ENCODE peak calls at places on chromosome 1, in six cellular contexts. I is AG04450, X is lower lobe of right lung, G is heart right ventricle, Y is left lung, C is cardiac muscle cell. N is an unnamed sample.

GRCh38 chr1:42420911-42421585 is 34.8 kb downstream of the ZMYND12 start:
- DNase-seq in G (peak; percentile 63), X (no peak), Y (peak; percentile 58), I (peak; percentile 42), C (peak; percentile 82), N (peak; percentile 86)

GRCh38 chr1:15950763-15951295 is 25.1 kb downstream of the ZBTB17 start:
- DNase-seq in Y (peak; percentile 67), X (no peak), C (no peak), I (no peak), G (no peak), N (peak; percentile 76)

GRCh38 chr1:88780485-88780884 is 96.4 kb downstream of the PKN2 start:
- DNase-seq in X (no peak), G (no peak), Y (no peak), I (no peak), C (no peak), N (no peak)

GRCh38 chr1:243596441-243597183 is 253.4 kb downstream of the AKT3 start:
- DNase-seq in I (peak; percentile 80), G (no peak), Y (no peak), X (no peak), C (no peak), N (no peak)

GRCh38 chr1:227886993-227887696 is 60.6 kb downstream of the WNT9A start:
- DNase-seq in I (peak; percentile 30), Y (peak; percentile 65), X (peak; percentile 66), C (no peak), G (peak; percentile 73), N (peak; percentile 64)

GRCh38 chr1:101820080-101820479 is 176.6 kb downstream of the OLFM3 start:
- DNase-seq in G (peak; percentile 4), C (peak; percentile 61), X (no peak), I (no peak), Y (no peak), N (no peak)

GRCh38 chr1:184050631-184051030 is 899 bp upstream of the TSEN15 start:
- DNase-seq in I (no peak), Y (no peak), G (no peak), C (no peak), X (no peak), N (no peak)

GRCh38 chr1:17419626-17420328 is 19.7 kb downstream of the RCC2 start:
- DNase-seq in Y (peak; percentile 49), X (peak; percentile 79), C (peak; percentile 84), G (peak; percentile 71), I (no peak), N (peak; percentile 77)

GRCh38 chr1:208047476-208047934 is 136.6 kb upstream of the CD34 start:
- DNase-seq in X (peak; percentile 64), G (peak; percentile 54), I (no peak), Y (peak; percentile 67), C (no peak), N (peak; percentile 91)

GRCh38 chr1:152109231-152109997 is 5.8 kb downstream of the TCHH start:
- DNase-seq in C (no peak), I (no peak), X (no peak), Y (no peak), G (no peak), N (no peak)

GRCh38 chr1:215444715-215445414 is 122.2 kb upstream of the KCTD3 start:
- DNase-seq in C (no peak), X (no peak), Y (no peak), I (no peak), G (no peak), N (no peak)

GRCh38 chr1:60068393-60069045 is 5.1 kb downstream of the C1orf87 start:
- DNase-seq in C (no peak), I (no peak), Y (no peak), G (no peak), X (no peak), N (no peak)

GRCh38 chr1:33641099-33641830 is 168.8 kb downstream of the ZSCAN20 start:
- DNase-seq in Y (no peak), I (no peak), G (no peak), X (no peak), C (peak; percentile 45), N (no peak)

GRCh38 chr1:36656271-36656670 is 173.6 kb upstream of the CSF3R start:
- DNase-seq in X (no peak), I (no peak), G (no peak), C (no peak), Y (no peak), N (no peak)

GRCh38 chr1:229596961-229597699 is 28.8 kb downstream of the TAF5L start:
- DNase-seq in C (no peak), Y (peak; percentile 32), X (no peak), G (peak; percentile 72), I (no peak), N (peak; percentile 35)

GRCh38 chr1:177014325-177014724 is 150.2 kb downstream of the ASTN1 start:
- DNase-seq in C (no peak), Y (no peak), G (no peak), I (no peak), X (no peak), N (no peak)

DNA sequence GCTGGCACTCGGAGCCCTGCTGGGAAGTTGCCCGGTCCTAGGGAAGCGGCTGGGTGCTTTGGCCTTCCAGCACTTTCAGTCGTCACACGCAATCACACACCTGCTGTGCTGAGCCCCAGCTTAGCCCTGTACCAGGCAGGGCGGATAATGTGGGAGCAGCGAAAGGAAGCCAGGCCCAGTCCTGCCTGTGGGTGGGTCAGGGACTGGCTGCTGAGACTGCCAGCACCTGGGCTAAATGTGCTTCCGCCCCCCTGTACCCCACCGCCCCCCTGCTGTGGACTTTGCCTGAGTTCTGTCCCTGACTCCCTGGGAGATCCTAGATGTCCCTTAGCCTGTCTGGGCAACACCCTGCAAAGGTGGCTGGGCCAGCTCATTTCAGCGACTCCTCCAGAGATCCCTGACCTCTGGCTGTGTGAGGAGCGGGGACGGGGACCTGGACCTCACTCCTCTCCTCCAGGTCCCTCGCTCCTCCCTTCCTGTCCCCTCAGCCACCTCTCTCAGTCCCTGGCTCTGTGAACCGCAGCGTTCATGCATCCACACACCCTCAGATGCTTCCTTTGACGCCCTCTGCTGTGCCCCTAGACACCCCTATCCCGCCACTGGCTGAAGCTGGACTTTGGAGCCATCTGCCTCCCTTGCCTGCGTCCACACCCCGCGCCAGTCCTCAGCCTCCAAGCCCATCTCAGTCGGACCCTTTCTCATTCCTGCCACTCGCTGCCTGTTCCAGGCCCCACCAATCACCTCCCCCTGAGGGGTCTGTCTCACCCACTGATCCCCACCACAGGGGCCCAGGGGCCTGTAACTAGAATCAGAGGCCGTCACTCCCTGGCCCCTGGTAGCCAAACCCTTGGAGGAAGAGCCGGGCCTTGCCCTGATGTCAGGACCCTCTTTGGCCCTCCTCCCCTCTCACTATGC is 1.4 kb downstream of the MMEL1 start:
- DNase-seq in Y (no peak), C (no peak), I (no peak), G (no peak), X (no peak), N (no peak)
- H3K4me3 ChIP-seq in Y (no peak overlapping the region), C (no peak overlapping the region), I (no peak overlapping the region), G (no peak overlapping the region), X (no peak overlapping the region), N (no peak overlapping the region)

DNA sequence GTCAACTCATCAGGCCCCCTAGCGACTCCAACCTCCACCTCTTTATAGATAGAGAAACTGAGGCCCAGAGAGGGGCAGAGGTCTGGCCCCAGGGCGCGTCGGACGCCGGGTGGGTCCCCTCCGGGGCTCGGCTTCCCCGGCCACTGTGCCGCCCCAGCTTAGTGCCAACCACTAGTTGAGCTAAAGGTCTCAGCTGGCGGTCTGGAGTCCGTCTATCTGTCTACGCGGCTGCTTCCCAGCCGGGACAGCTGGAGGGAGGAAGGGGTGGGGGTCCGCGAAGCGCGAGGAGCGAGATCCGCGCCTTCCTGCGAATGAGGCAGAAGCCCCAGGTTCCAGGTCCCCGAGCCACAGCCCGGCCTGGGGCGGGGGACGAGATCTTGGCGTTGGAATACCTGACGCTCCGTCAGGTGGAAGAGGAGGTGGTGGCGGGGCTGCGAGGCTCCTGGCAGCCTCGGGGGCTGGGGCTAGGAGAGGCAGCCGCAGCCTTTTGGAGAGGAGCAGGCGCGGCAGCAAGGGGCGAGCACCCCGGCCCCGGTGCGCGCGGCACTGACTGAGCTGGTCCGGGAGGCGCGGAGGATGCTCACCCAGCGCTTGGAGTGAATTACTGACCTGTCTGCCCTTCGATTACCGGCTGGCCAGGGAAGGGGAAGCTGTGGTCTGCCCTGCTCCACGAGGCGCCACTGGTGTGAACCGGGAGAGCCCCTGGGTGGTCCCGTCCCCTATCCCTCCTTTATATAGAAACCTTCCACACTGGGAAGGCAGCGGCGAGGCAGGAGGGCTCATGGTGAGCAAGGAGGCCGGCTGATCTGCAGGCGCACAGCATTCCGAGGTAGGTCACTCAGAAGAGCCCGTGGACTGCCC is 948 bp downstream of the PODN start:
- DNase-seq in Y (no peak), I (no peak), G (no peak), X (peak; percentile 42), C (peak; percentile 28), N (no peak)
- H3K4me3 ChIP-seq in Y (peak overlapping the region; percentile 44), I (peak overlapping the region; percentile 74), G (peak overlapping the region; percentile 31), X (peak overlapping the region; percentile 63), C (peak overlapping the region; percentile 32), N (peak overlapping the region; percentile 90)

GRCh38 chr1:25819496-25820246 is at the start of gene MTFR1L:
- DNase-seq in C (peak; percentile 92), G (peak; percentile 89), Y (peak; percentile 92), X (peak; percentile 95), I (no peak), N (peak; percentile 82)

GRCh38 chr1:25821112-25821476 is 1.3 kb downstream of the MTFR1L start:
- DNase-seq in C (no peak), Y (no peak), G (no peak), X (no peak), I (no peak), N (no peak)

GRCh38 chr1:25818569-25818968 is 1.2 kb upstream of the MTFR1L start:
- DNase-seq in Y (no peak), G (no peak), X (no peak), C (no peak), I (no peak), N (no peak)

GRCh38 chr1:25820247-25821111 is 725 bp downstream of the MTFR1L start:
- DNase-seq in X (peak; percentile 75), C (peak; percentile 71), Y (peak; percentile 60), G (peak; percentile 54), I (no peak), N (no peak)

GRCh38 chr1:25821630-25822091 is 1.9 kb downstream of the MTFR1L start:
- DNase-seq in C (no peak), Y (no peak), X (no peak), I (no peak), G (no peak), N (peak; percentile 25)
- H3K4me3 ChIP-seq in C (peak overlapping the region; percentile 76), Y (peak overlapping the region; percentile 89), X (no peak overlapping the region), I (no peak overlapping the region), G (no peak overlapping the region), N (no peak overlapping the region)

GRCh38 chr1:158003409-158003805 is 10.0 kb downstream of the KIRREL1 start:
- DNase-seq in X (no peak), C (no peak), I (no peak), Y (no peak), G (no peak), N (no peak)
- H3K4me3 ChIP-seq in X (no peak overlapping the region), C (no peak overlapping the region), I (no peak overlapping the region), Y (no peak overlapping the region), G (no peak overlapping the region), N (no peak overlapping the region)

N was measured in uterus.